ENCODE peak calls at places on chromosomes 4 and X, in four cellular contexts. Q is endothelial cell of umbilical vein, X is K562, D is HepG2. N is an unnamed sample.
A peak's percentile ranks its signal among the peaks of the same experiment; 100 is the strongest.

GRCh38 chr4:86600007-86600653 is 6.0 kb downstream of the PTPN13 start:
- DNase-seq in Q (no peak), X (no peak), D (no peak), N (no peak)

GRCh38 chrX:69493193-69493592 is 10.9 kb upstream of the NALF2 start:
- DNase-seq in Q (peak; percentile 1), X (peak; percentile 30), D (peak; percentile 44), N (no peak)

GRCh38 chr4:105059337-105059736 is 87.3 kb upstream of the TET2 start:
- DNase-seq in Q (no peak), X (no peak), D (no peak), N (no peak)

GRCh38 chr4:1376841-1377605 is 29.2 kb downstream of the NKX1-1 start:
- DNase-seq in Q (no peak), X (no peak), D (no peak), N (no peak)

GRCh38 chrX:23513121-23513520 is 154.2 kb upstream of the PRDX4 start:
- DNase-seq in Q (no peak), X (no peak), D (no peak), N (no peak)

GRCh38 chr4:139278956-139279722 is 886 bp downstream of the MGARP start:
- DNase-seq in Q (peak; percentile 68), X (no peak), D (no peak), N (no peak)

GRCh38 chr4:73103799-73104503 is 34.4 kb upstream of the COX18 start:
- DNase-seq in Q (no peak), X (peak; percentile 34), D (peak; percentile 93), N (no peak)

GRCh38 chr4:7075962-7076693 is 8.3 kb upstream of the GRPEL1 start:
- DNase-seq in Q (no peak), X (no peak), D (peak; percentile 52), N (no peak)

GRCh38 chr4:19349416-19349815 is 902.3 kb upstream of the SLIT2 start:
- DNase-seq in Q (no peak), X (no peak), D (no peak), N (no peak)

GRCh38 chr4:1593881-1594345 is 90.2 kb downstream of the FAM53A start:
- DNase-seq in Q (no peak), X (peak; percentile 70), D (no peak), N (no peak)

GRCh38 chr4:6929735-6930464 is 20.3 kb downstream of the TBC1D14 start:
- DNase-seq in Q (no peak), X (no peak), D (peak; percentile 85), N (no peak)

GRCh38 chr4:16695896-16696295 is 202.5 kb downstream of the LDB2 start:
- DNase-seq in Q (no peak), X (no peak), D (no peak), N (no peak)

GRCh38 chr4:153120235-153120634 is 84.0 kb upstream of the TRIM2 start:
- DNase-seq in Q (no peak), X (no peak), D (no peak), N (no peak)

GRCh38 chrX:119826399-119826959 is 26.3 kb downstream of the UPF3B start:
- DNase-seq in Q (peak; percentile 64), X (no peak), D (peak; percentile 76), N (no peak)

GRCh38 chr4:122758033-122758432 is 25.5 kb downstream of the BBS12 start:
- DNase-seq in Q (peak; percentile 65), X (peak; percentile 28), D (no peak), N (no peak)

GRCh38 chr4:158809611-158810486 is 41.0 kb downstream of the FNIP2 start:
- DNase-seq in Q (peak; percentile 92), X (no peak), D (no peak), N (no peak)

GRCh38 chr4:87179751-87180150 is 40.7 kb downstream of the KLHL8 start:
- DNase-seq in Q (no peak), X (no peak), D (no peak), N (no peak)

GRCh38 chr4:38621831-38622230 is 42.2 kb upstream of the KLF3 start:
- DNase-seq in Q (no peak), X (no peak), D (no peak), N (no peak)

GRCh38 chr4:38618510-38618909 is 45.5 kb upstream of the KLF3 start:
- DNase-seq in Q (no peak), X (no peak), D (no peak), N (no peak)

GRCh38 chr4:38620025-38620424 is 44.0 kb upstream of the KLF3 start:
- DNase-seq in Q (no peak), X (no peak), D (no peak), N (no peak)

GRCh38 chr4:38621004-38621684 is 42.9 kb upstream of the KLF3 start:
- DNase-seq in Q (no peak), X (peak; percentile 43), D (peak; percentile 44), N (no peak)

DNA sequence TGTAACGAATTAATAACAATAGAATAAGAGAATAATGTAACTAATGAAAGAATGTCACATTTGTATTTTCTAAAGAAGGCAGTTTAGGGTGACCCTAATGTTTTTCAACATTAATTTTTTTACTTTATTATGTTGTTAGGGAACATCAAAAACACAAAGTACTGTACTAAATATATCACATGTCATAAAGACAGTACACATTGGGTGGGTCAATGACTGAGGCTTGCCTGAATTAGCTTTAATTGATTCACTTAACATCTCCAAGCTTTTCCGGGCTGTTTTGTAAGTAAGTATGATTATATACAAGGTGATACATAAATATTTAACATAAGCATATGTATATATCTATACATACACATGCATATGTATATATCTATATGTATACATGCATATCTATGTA is 43.5 kb upstream of the KLF3 start:
- DNase-seq in Q (no peak), X (no peak), D (no peak), N (no peak)
- H3K4me3 ChIP-seq in Q (no peak overlapping the region), X (no peak overlapping the region), D (no peak overlapping the region), N (no peak overlapping the region)

GRCh38 chr4:119041951-119042560 is 93.6 kb upstream of the MYOZ2 start:
- DNase-seq in Q (peak; percentile 86), X (peak; percentile 43), D (peak; percentile 66), N (peak; percentile 44)

GRCh38 chr4:119040711-119041185 is 94.9 kb upstream of the MYOZ2 start:
- DNase-seq in Q (no peak), X (no peak), D (no peak), N (no peak)

GRCh38 chr4:119039160-119039559 is 96.5 kb upstream of the MYOZ2 start:
- DNase-seq in Q (no peak), X (no peak), D (no peak), N (no peak)

GRCh38 chr4:119039779-119040178 is 95.9 kb upstream of the MYOZ2 start:
- DNase-seq in Q (no peak), X (no peak), D (no peak), N (no peak)

DNA sequence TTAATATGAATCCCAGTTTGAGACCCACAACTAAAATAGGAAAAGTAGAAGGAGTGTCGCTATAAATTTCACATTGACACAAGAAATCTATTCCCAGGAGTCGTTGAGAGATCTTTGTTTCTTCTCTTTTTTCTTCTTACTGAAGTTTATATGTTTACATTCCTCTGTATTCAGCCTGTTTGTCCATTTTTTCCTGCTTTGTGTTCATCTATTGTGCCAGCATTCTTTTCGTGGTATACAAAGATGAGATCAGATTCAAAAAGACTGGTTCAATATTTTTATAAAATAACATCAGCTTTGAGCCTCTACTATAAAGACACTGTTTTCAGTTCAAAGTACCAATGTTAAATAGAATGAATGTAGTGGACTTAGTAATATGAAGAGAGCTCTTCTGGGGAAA is 95.4 kb upstream of the MYOZ2 start:
- DNase-seq in Q (no peak), X (no peak), D (no peak), N (no peak)
- H3K9ac ChIP-seq in Q (no peak overlapping the region), X (no peak overlapping the region), D (no peak overlapping the region), N (no peak overlapping the region)

GRCh38 chr4:56506110-56506705 is 617 bp downstream of the ARL9 start:
- DNase-seq in Q (peak; percentile 21), X (no peak), D (no peak), N (no peak)
- TF ChIP-seq POLR2AphosphoS5 in Q (no peak), X (no peak), D (no peak), N (peak; percentile 4)

GRCh38 chr4:184310881-184311709 is 93.4 kb upstream of the ENPP6 start:
- DNase-seq in Q (no peak), X (no peak), D (peak; percentile 53), N (no peak)
- H3K4me3 ChIP-seq in Q (no peak overlapping the region), X (no peak overlapping the region), D (no peak overlapping the region), N (no peak overlapping the region)